ENCODE peak calls at places on chromosomes 3 and 15, in seven cellular contexts. One of them, this sample, is unnamed.

GRCh38 chr3:24145481-24145880 is 200.4 kb downstream of the NR1D2 start:
- DNase-seq in amniotic stem cell: no peak
- DNase-seq in stimulated activated CD8-positive, alpha-beta memory T cell treated with anti-CD3 and anti-CD28 coated beads, Interleukin-2, amount 100 ng/mL, for 1 hour: no peak
- DNase-seq in activated effector memory CD4-positive, alpha-beta T cell treated with anti-CD3 and anti-CD28 coated beads, Interleukin-2, amount 50 U/mL, for 16 hours: no peak
- DNase-seq in Calu3: no peak
- DNase-seq in BE2C: no peak
- DNase-seq in stimulated activated CD4-positive, alpha-beta T cell treated with anti-CD3 and anti-CD28 coated beads, Interleukin-15, amount 100 ng/mL, for 24 hours: no peak
- DNase-seq in this sample: no peak

GRCh38 chr15:98442379-98442833 is 205.9 kb upstream of the IGF1R start:
- DNase-seq in amniotic stem cell: peak
- DNase-seq in stimulated activated CD8-positive, alpha-beta memory T cell treated with anti-CD3 and anti-CD28 coated beads, Interleukin-2, amount 100 ng/mL, for 1 hour: peak
- DNase-seq in activated effector memory CD4-positive, alpha-beta T cell treated with anti-CD3 and anti-CD28 coated beads, Interleukin-2, amount 50 U/mL, for 16 hours: peak
- DNase-seq in Calu3: peak
- DNase-seq in BE2C: peak
- DNase-seq in stimulated activated CD4-positive, alpha-beta T cell treated with anti-CD3 and anti-CD28 coated beads, Interleukin-15, amount 100 ng/mL, for 24 hours: peak
- DNase-seq in this sample: peak

GRCh38 chr3:71692139-71692538 is 33.1 kb downstream of the EIF4E3 start:
- DNase-seq in amniotic stem cell: no peak
- DNase-seq in stimulated activated CD8-positive, alpha-beta memory T cell treated with anti-CD3 and anti-CD28 coated beads, Interleukin-2, amount 100 ng/mL, for 1 hour: no peak
- DNase-seq in activated effector memory CD4-positive, alpha-beta T cell treated with anti-CD3 and anti-CD28 coated beads, Interleukin-2, amount 50 U/mL, for 16 hours: no peak
- DNase-seq in Calu3: no peak
- DNase-seq in BE2C: no peak
- DNase-seq in stimulated activated CD4-positive, alpha-beta T cell treated with anti-CD3 and anti-CD28 coated beads, Interleukin-15, amount 100 ng/mL, for 24 hours: no peak
- DNase-seq in this sample: no peak

GRCh38 chr3:171936231-171936841 is 93.2 kb downstream of the TMEM212 start:
- DNase-seq in amniotic stem cell: no peak
- DNase-seq in stimulated activated CD8-positive, alpha-beta memory T cell treated with anti-CD3 and anti-CD28 coated beads, Interleukin-2, amount 100 ng/mL, for 1 hour: no peak
- DNase-seq in activated effector memory CD4-positive, alpha-beta T cell treated with anti-CD3 and anti-CD28 coated beads, Interleukin-2, amount 50 U/mL, for 16 hours: no peak
- DNase-seq in Calu3: peak
- DNase-seq in BE2C: no peak
- DNase-seq in stimulated activated CD4-positive, alpha-beta T cell treated with anti-CD3 and anti-CD28 coated beads, Interleukin-15, amount 100 ng/mL, for 24 hours: no peak
- DNase-seq in this sample: peak

GRCh38 chr3:110944782-110945181 is 126.8 kb upstream of the NECTIN3 start:
- DNase-seq in amniotic stem cell: no peak
- DNase-seq in stimulated activated CD8-positive, alpha-beta memory T cell treated with anti-CD3 and anti-CD28 coated beads, Interleukin-2, amount 100 ng/mL, for 1 hour: no peak
- DNase-seq in activated effector memory CD4-positive, alpha-beta T cell treated with anti-CD3 and anti-CD28 coated beads, Interleukin-2, amount 50 U/mL, for 16 hours: no peak
- DNase-seq in Calu3: no peak
- DNase-seq in BE2C: no peak
- DNase-seq in stimulated activated CD4-positive, alpha-beta T cell treated with anti-CD3 and anti-CD28 coated beads, Interleukin-15, amount 100 ng/mL, for 24 hours: no peak
- DNase-seq in this sample: no peak

GRCh38 chr3:16174976-16175901 is 759 bp downstream of the GALNT15 start:
- DNase-seq in amniotic stem cell: no peak
- DNase-seq in stimulated activated CD8-positive, alpha-beta memory T cell treated with anti-CD3 and anti-CD28 coated beads, Interleukin-2, amount 100 ng/mL, for 1 hour: no peak
- DNase-seq in activated effector memory CD4-positive, alpha-beta T cell treated with anti-CD3 and anti-CD28 coated beads, Interleukin-2, amount 50 U/mL, for 16 hours: no peak
- DNase-seq in Calu3: no peak
- DNase-seq in BE2C: no peak
- DNase-seq in stimulated activated CD4-positive, alpha-beta T cell treated with anti-CD3 and anti-CD28 coated beads, Interleukin-15, amount 100 ng/mL, for 24 hours: no peak
- DNase-seq in this sample: no peak

GRCh38 chr3:45414341-45414740 is 26.0 kb downstream of the LARS2 start:
- DNase-seq in amniotic stem cell: no peak
- DNase-seq in stimulated activated CD8-positive, alpha-beta memory T cell treated with anti-CD3 and anti-CD28 coated beads, Interleukin-2, amount 100 ng/mL, for 1 hour: no peak
- DNase-seq in activated effector memory CD4-positive, alpha-beta T cell treated with anti-CD3 and anti-CD28 coated beads, Interleukin-2, amount 50 U/mL, for 16 hours: no peak
- DNase-seq in Calu3: no peak
- DNase-seq in BE2C: no peak
- DNase-seq in stimulated activated CD4-positive, alpha-beta T cell treated with anti-CD3 and anti-CD28 coated beads, Interleukin-15, amount 100 ng/mL, for 24 hours: no peak
- DNase-seq in this sample: no peak

GRCh38 chr15:38370079-38370478 is 83.8 kb upstream of the FAM98B start:
- DNase-seq in amniotic stem cell: no peak
- DNase-seq in stimulated activated CD8-positive, alpha-beta memory T cell treated with anti-CD3 and anti-CD28 coated beads, Interleukin-2, amount 100 ng/mL, for 1 hour: no peak
- DNase-seq in activated effector memory CD4-positive, alpha-beta T cell treated with anti-CD3 and anti-CD28 coated beads, Interleukin-2, amount 50 U/mL, for 16 hours: no peak
- DNase-seq in Calu3: no peak
- DNase-seq in BE2C: no peak
- DNase-seq in stimulated activated CD4-positive, alpha-beta T cell treated with anti-CD3 and anti-CD28 coated beads, Interleukin-15, amount 100 ng/mL, for 24 hours: no peak
- DNase-seq in this sample: no peak

GRCh38 chr15:67680645-67681044 is 138.1 kb downstream of the MAP2K5 start:
- DNase-seq in amniotic stem cell: no peak
- DNase-seq in stimulated activated CD8-positive, alpha-beta memory T cell treated with anti-CD3 and anti-CD28 coated beads, Interleukin-2, amount 100 ng/mL, for 1 hour: no peak
- DNase-seq in activated effector memory CD4-positive, alpha-beta T cell treated with anti-CD3 and anti-CD28 coated beads, Interleukin-2, amount 50 U/mL, for 16 hours: no peak
- DNase-seq in Calu3: no peak
- DNase-seq in BE2C: no peak
- DNase-seq in stimulated activated CD4-positive, alpha-beta T cell treated with anti-CD3 and anti-CD28 coated beads, Interleukin-15, amount 100 ng/mL, for 24 hours: no peak
- DNase-seq in this sample: no peak

GRCh38 chr3:46904303-46905190 is 27.0 kb downstream of the PTH1R start:
- DNase-seq in amniotic stem cell: no peak
- DNase-seq in stimulated activated CD8-positive, alpha-beta memory T cell treated with anti-CD3 and anti-CD28 coated beads, Interleukin-2, amount 100 ng/mL, for 1 hour: no peak
- DNase-seq in activated effector memory CD4-positive, alpha-beta T cell treated with anti-CD3 and anti-CD28 coated beads, Interleukin-2, amount 50 U/mL, for 16 hours: no peak
- DNase-seq in Calu3: no peak
- DNase-seq in BE2C: no peak
- DNase-seq in stimulated activated CD4-positive, alpha-beta T cell treated with anti-CD3 and anti-CD28 coated beads, Interleukin-15, amount 100 ng/mL, for 24 hours: no peak
- DNase-seq in this sample: no peak

GRCh38 chr3:30989266-30989799 is 94.9 kb upstream of the GADL1 start:
- DNase-seq in amniotic stem cell: no peak
- DNase-seq in stimulated activated CD8-positive, alpha-beta memory T cell treated with anti-CD3 and anti-CD28 coated beads, Interleukin-2, amount 100 ng/mL, for 1 hour: no peak
- DNase-seq in activated effector memory CD4-positive, alpha-beta T cell treated with anti-CD3 and anti-CD28 coated beads, Interleukin-2, amount 50 U/mL, for 16 hours: no peak
- DNase-seq in Calu3: no peak
- DNase-seq in BE2C: no peak
- DNase-seq in stimulated activated CD4-positive, alpha-beta T cell treated with anti-CD3 and anti-CD28 coated beads, Interleukin-15, amount 100 ng/mL, for 24 hours: no peak
- DNase-seq in this sample: no peak

GRCh38 chr15:82750831-82751181 is 41.1 kb upstream of the AP3B2 start:
- DNase-seq in amniotic stem cell: no peak
- DNase-seq in stimulated activated CD8-positive, alpha-beta memory T cell treated with anti-CD3 and anti-CD28 coated beads, Interleukin-2, amount 100 ng/mL, for 1 hour: no peak
- DNase-seq in activated effector memory CD4-positive, alpha-beta T cell treated with anti-CD3 and anti-CD28 coated beads, Interleukin-2, amount 50 U/mL, for 16 hours: no peak
- DNase-seq in Calu3: peak
- DNase-seq in BE2C: no peak
- DNase-seq in stimulated activated CD4-positive, alpha-beta T cell treated with anti-CD3 and anti-CD28 coated beads, Interleukin-15, amount 100 ng/mL, for 24 hours: no peak
- DNase-seq in this sample: no peak

GRCh38 chr3:136932518-136932917 is 25.3 kb upstream of the IL20RB start:
- DNase-seq in amniotic stem cell: no peak
- DNase-seq in stimulated activated CD8-positive, alpha-beta memory T cell treated with anti-CD3 and anti-CD28 coated beads, Interleukin-2, amount 100 ng/mL, for 1 hour: no peak
- DNase-seq in activated effector memory CD4-positive, alpha-beta T cell treated with anti-CD3 and anti-CD28 coated beads, Interleukin-2, amount 50 U/mL, for 16 hours: no peak
- DNase-seq in Calu3: no peak
- DNase-seq in BE2C: no peak
- DNase-seq in stimulated activated CD4-positive, alpha-beta T cell treated with anti-CD3 and anti-CD28 coated beads, Interleukin-15, amount 100 ng/mL, for 24 hours: no peak
- DNase-seq in this sample: peak

GRCh38 chr3:17307889-17308288 is 423.1 kb downstream of the PLCL2 start:
- DNase-seq in amniotic stem cell: no peak
- DNase-seq in stimulated activated CD8-positive, alpha-beta memory T cell treated with anti-CD3 and anti-CD28 coated beads, Interleukin-2, amount 100 ng/mL, for 1 hour: no peak
- DNase-seq in activated effector memory CD4-positive, alpha-beta T cell treated with anti-CD3 and anti-CD28 coated beads, Interleukin-2, amount 50 U/mL, for 16 hours: no peak
- DNase-seq in Calu3: no peak
- DNase-seq in BE2C: peak
- DNase-seq in stimulated activated CD4-positive, alpha-beta T cell treated with anti-CD3 and anti-CD28 coated beads, Interleukin-15, amount 100 ng/mL, for 24 hours: no peak
- DNase-seq in this sample: no peak

GRCh38 chr15:33191641-33192040 is 2.9 kb downstream of the FMN1 start:
- DNase-seq in amniotic stem cell: no peak
- DNase-seq in stimulated activated CD8-positive, alpha-beta memory T cell treated with anti-CD3 and anti-CD28 coated beads, Interleukin-2, amount 100 ng/mL, for 1 hour: no peak
- DNase-seq in activated effector memory CD4-positive, alpha-beta T cell treated with anti-CD3 and anti-CD28 coated beads, Interleukin-2, amount 50 U/mL, for 16 hours: no peak
- DNase-seq in Calu3: no peak
- DNase-seq in BE2C: no peak
- DNase-seq in stimulated activated CD4-positive, alpha-beta T cell treated with anti-CD3 and anti-CD28 coated beads, Interleukin-15, amount 100 ng/mL, for 24 hours: no peak
- DNase-seq in this sample: no peak

GRCh38 chr15:72312605-72313447 is 7.1 kb downstream of the CELF6 start:
- DNase-seq in amniotic stem cell: peak
- DNase-seq in stimulated activated CD8-positive, alpha-beta memory T cell treated with anti-CD3 and anti-CD28 coated beads, Interleukin-2, amount 100 ng/mL, for 1 hour: peak
- DNase-seq in activated effector memory CD4-positive, alpha-beta T cell treated with anti-CD3 and anti-CD28 coated beads, Interleukin-2, amount 50 U/mL, for 16 hours: peak
- DNase-seq in Calu3: peak
- DNase-seq in BE2C: peak
- DNase-seq in stimulated activated CD4-positive, alpha-beta T cell treated with anti-CD3 and anti-CD28 coated beads, Interleukin-15, amount 100 ng/mL, for 24 hours: peak
- DNase-seq in this sample: no peak